ENCODE peak calls at places on chromosomes 7 and 10, in four cellular contexts. H, V, B and K are unnamed samples. For H3K4me1, the result is how much of the 10 kb centered on the place peaks cover.

GRCh38 chr10:50574305-50574704 is 49.5 kb downstream of the SGMS1 start:
- DNase-seq in B (no peak), H (no peak), V (no peak), K (no peak)

GRCh38 chr10:31698169-31698890 is 230.3 kb downstream of the ARHGAP12 start:
- DNase-seq in H (no peak), V (peak), B (no peak), K (no peak)

GRCh38 chr7:137007001-137007725 is 138.7 kb downstream of the CHRM2 start:
- DNase-seq in V (no peak), B (no peak), H (no peak), K (no peak)

GRCh38 chr7:27188666-27189559 is 3.9 kb upstream of the HOXA11 start:
- DNase-seq in B (peak), V (peak), H (no peak), K (no peak)

GRCh38 chr7:100943693-100944092 is 5.6 kb upstream of the MUC3A start:
- DNase-seq in B (no peak), H (no peak), V (no peak), K (no peak)

GRCh38 chr7:155868955-155869783 is 56.9 kb upstream of the SHH start:
- DNase-seq in V (no peak), B (peak), H (no peak), K (no peak)

GRCh38 chr7:50632561-50633413 is 67.6 kb upstream of the DDC start:
- DNase-seq in V (peak), B (peak), H (no peak), K (peak)

GRCh38 chr7:1809601-1810258 is 139.7 kb downstream of the ELFN1 start:
- DNase-seq in H (no peak), B (peak), V (no peak), K (no peak)

GRCh38 chr10:74081192-74081803 is 69.3 kb downstream of the AP3M1 start:
- DNase-seq in V (peak), H (no peak), B (peak), K (peak)

GRCh38 chr7:35697414-35698175 is 2.7 kb upstream of the HERPUD2 start:
- DNase-seq in B (no peak), H (no peak), V (no peak), K (no peak)

GRCh38 chr10:78571286-78571685 is 497.5 kb upstream of the ZMIZ1 start:
- DNase-seq in H (no peak), B (no peak), V (no peak), K (no peak)

GRCh38 chr10:114821293-114821914 is at the start of gene FHIP2A:
- DNase-seq in H (peak), B (peak), V (peak), K (peak)

GRCh38 chr10:80771902-80772555 is 234.3 kb downstream of the SH2D4B start:
- DNase-seq in B (no peak), V (no peak), H (no peak), K (no peak)

GRCh38 chr7:18828333-18829100 is 288.9 kb downstream of the TWIST1 start:
- DNase-seq in V (no peak), H (no peak), B (no peak), K (no peak)

GRCh38 chr7:13628231-13629001 is 361.1 kb downstream of the ETV1 start:
- DNase-seq in B (no peak), V (no peak), H (no peak), K (no peak)

GRCh38 chr7:106190589-106191330 is 78.6 kb upstream of the SYPL1 start:
- DNase-seq in V (no peak), B (no peak), H (no peak), K (no peak)

GRCh38 chr10:11959966-11960365 is 82.6 kb downstream of the UPF2 start:
- DNase-seq in B (no peak), V (no peak), H (no peak), K (no peak)

GRCh38 chr10:8365935-8366911 is 311.7 kb downstream of the GATA3 start:
- DNase-seq in V (no peak), B (no peak), H (no peak), K (peak)

GRCh38 chr10:133006806-133007205 is 64.4 kb upstream of the CFAP46 start:
- DNase-seq in B (no peak), H (no peak), V (no peak), K (no peak)

GRCh38 chr10:91614254-91614624 is 18.6 kb downstream of the PPP1R3C start:
- DNase-seq in H (no peak), V (no peak), B (no peak), K (no peak)

GRCh38 chr10:60649485-60650271 is 128.6 kb upstream of the CDK1 start:
- DNase-seq in B (no peak), V (no peak), H (no peak), K (no peak)

GRCh38 chr10:77463499-77463898 is 174.1 kb downstream of the KCNMA1 start:
- DNase-seq in V (no peak), H (no peak), B (no peak), K (no peak)

GRCh38 chr7:28773423-28774129 is 184.6 kb downstream of the TRIL start:
- DNase-seq in V (peak), B (no peak), H (no peak), K (peak)

GRCh38 chr7:158016171-158017087 is 571.2 kb downstream of the PTPRN2 start:
- DNase-seq in B (peak), H (peak), V (no peak), K (peak)

GRCh38 chr10:94183666-94184264 is 179.0 kb downstream of the NOC3L start:
- DNase-seq in V (no peak), H (no peak), B (no peak), K (no peak)

GRCh38 chr10:12643279-12643678 is 293.9 kb downstream of the CAMK1D start:
- DNase-seq in H (no peak), V (no peak), B (no peak), K (peak)

GRCh38 chr10:133438711-133439273 is 14.4 kb upstream of the SPRN start:
- DNase-seq in V (no peak), H (peak), B (peak), K (peak)

GRCh38 chr10:124181656-124182055 is 88.3 kb upstream of the CHST15 start:
- DNase-seq in H (no peak), B (no peak), V (no peak), K (no peak)

GRCh38 chr7:122682805-122683204 is 16.1 kb downstream of the RNF133 start:
- DNase-seq in B (no peak), V (no peak), H (no peak), K (no peak)

GRCh38 chr10:11403116-11403515 is 208.3 kb downstream of the USP6NL start:
- DNase-seq in V (peak), B (no peak), H (no peak), K (peak)

GRCh38 chr10:61486738-61487396 is 33.7 kb upstream of the TMEM26 start:
- DNase-seq in H (no peak), V (no peak), B (no peak), K (peak)

GRCh38 chr10:2525781-2526180 is 541.6 kb upstream of the PFKP start:
- DNase-seq in V (no peak), H (no peak), B (no peak), K (no peak)

GRCh38 chr7:94642838-94643653 is 12.9 kb downstream of the SGCE start:
- DNase-seq in V (no peak), B (no peak), H (no peak), K (no peak)

GRCh38 chr10:133049639-133050038 is 38.1 kb upstream of the ADGRA1 start:
- DNase-seq in H (no peak), V (no peak), B (no peak), K (no peak)

GRCh38 chr10:14705548-14706234 is 69.0 kb downstream of the FAM107B start:
- DNase-seq in H (no peak), V (no peak), B (no peak), K (no peak)

GRCh38 chr7:76273503-76273902 is 29.0 kb upstream of the HSPB1 start:
- DNase-seq in B (no peak), H (no peak), V (no peak), K (no peak)

DNA sequence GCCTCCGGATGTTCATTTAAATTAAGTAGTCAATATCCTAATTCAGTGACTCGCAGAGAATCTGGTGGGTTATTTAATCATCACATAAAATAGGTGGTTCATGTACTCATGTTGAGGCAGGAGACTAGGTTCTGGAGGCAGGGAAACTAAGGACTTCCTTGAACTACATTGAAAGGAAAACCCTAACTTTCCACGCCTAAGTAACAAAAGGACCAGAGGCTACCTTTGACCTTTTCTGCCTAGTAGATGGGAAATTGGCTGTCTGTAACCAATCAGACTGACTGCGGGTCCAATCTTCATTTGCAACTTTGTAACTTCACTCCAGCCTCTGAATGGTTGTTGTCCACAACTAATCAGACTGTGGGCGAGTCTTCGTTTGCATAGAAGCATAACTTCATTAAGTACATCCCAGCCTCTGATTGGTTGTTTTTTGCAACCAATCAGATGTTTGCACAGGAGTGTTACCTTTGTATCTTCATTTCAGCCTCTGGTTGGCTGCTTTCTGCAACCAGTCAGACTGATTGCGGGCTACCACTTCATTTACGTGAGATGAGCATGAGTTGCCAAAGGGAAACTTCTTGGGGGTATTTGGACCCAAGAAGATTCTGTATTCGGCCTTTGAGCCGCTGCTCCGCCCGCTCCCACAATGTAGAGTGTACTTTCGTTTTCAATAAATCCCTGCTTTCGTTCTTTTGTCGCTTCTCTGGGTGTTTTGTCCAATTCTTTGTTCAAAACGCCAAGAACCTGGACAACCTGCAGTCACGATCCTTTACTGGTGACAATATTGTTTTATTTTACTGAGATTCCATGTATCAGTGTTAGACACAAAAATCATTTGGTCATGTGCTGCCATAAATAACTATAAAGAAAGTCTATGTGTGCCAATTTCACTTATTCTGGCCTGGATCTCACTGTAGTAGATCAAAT is 1.7 kb upstream of the ST7 start:
- DNase-seq in V (peak), H (no peak), B (no peak), K (peak)
- H3K4me3 ChIP-seq in V (peak), H (no peak), B (no peak), K (peak)

DNA sequence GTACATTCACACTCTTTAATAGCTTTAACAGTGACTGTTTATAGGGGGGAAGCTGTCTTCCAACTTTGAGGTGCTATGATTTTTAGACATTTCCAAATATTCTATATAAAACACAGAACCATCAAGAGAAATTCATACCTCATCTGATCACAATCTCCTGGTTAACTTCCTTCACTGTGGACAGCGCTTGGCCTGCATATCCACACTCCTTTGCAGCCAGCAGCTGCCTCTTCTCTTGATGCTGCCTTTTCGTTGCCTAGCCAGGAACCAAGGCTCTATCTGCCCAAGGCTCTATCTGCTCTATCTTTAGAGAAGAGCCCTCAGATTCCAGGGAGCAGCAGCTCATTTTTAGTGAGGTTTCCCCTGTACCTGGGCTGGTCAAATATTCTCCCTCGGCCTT is 252.0 kb downstream of the PTEN start:
- DNase-seq in V (no peak), B (no peak), H (no peak), K (no peak)
- H3K4me1 ChIP-seq in V (under half), B (under half), H (under half), K (under half)

GRCh38 chr7:150977382-150978135 is 562 bp downstream of the KCNH2 start:
- DNase-seq in B (no peak), V (no peak), H (no peak), K (no peak)

GRCh38 chr7:150974468-150975391 is 3.4 kb downstream of the KCNH2 start:
- DNase-seq in V (peak), B (no peak), H (peak), K (peak)

GRCh38 chr7:150973571-150974451 is 4.3 kb downstream of the KCNH2 start:
- DNase-seq in B (no peak), V (peak), H (no peak), K (peak)

GRCh38 chr7:150976529-150977381 is 1.4 kb downstream of the KCNH2 start:
- DNase-seq in H (no peak), B (peak), V (no peak), K (no peak)

DNA sequence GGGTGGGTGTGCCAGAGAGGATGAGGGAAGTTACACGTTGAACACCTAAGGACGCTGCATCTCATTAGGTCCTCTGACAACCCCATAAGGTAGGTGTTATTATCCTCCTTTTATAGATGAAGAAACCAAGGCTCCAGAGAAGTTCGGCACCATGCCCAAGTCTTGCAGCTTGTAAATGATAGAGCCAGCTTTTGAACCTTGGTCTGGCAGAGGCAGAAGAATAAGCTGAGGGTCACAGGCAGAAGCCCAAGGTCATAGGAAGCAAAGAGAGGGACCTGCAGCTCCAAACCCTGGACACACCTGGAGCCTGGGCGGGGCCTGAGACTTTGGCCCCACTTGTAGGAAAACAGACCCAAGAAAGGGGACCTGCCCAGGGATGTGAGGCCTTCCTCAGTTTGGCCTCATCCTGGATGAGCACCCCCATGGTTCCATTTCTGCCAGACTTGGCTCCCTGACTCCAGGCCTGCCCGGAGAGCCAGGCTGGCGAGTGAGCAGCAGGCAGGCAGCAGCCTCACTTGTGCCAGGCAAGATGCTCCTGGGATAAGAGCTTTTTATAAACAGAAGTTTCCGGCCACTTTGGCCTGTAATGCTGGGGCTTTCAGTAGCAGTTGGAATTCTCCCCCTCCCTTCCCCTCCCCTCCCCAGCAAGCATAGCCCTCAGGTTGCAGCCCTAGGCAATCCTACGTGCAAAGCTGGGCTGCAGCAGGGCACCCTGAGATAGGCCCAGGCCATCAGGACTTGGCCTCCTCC is 2.4 kb downstream of the KCNH2 start:
- DNase-seq in V (no peak), H (no peak), B (no peak), K (peak)
- H3K27ac ChIP-seq in V (peak), H (no peak), B (no peak), K (no peak)

GRCh38 chr7:37284805-37285211 is 163.9 kb downstream of the ELMO1 start:
- DNase-seq in H (peak), V (peak), B (peak), K (peak)
- H3K4me3 ChIP-seq in H (no peak), V (no peak), B (no peak), K (no peak)

GRCh38 chr10:104316321-104317099 is 21.8 kb downstream of the ITPRIP start:
- DNase-seq in V (no peak), B (no peak), H (no peak), K (no peak)

GRCh38 chr10:104318096-104318725 is 20.1 kb downstream of the ITPRIP start:
- DNase-seq in H (no peak), B (no peak), V (no peak), K (no peak)

GRCh38 chr10:104315486-104315921 is 22.8 kb downstream of the ITPRIP start:
- DNase-seq in B (no peak), H (no peak), V (no peak), K (no peak)

GRCh38 chr10:104318810-104319684 is 19.2 kb downstream of the ITPRIP start:
- DNase-seq in V (no peak), H (no peak), B (no peak), K (no peak)

DNA sequence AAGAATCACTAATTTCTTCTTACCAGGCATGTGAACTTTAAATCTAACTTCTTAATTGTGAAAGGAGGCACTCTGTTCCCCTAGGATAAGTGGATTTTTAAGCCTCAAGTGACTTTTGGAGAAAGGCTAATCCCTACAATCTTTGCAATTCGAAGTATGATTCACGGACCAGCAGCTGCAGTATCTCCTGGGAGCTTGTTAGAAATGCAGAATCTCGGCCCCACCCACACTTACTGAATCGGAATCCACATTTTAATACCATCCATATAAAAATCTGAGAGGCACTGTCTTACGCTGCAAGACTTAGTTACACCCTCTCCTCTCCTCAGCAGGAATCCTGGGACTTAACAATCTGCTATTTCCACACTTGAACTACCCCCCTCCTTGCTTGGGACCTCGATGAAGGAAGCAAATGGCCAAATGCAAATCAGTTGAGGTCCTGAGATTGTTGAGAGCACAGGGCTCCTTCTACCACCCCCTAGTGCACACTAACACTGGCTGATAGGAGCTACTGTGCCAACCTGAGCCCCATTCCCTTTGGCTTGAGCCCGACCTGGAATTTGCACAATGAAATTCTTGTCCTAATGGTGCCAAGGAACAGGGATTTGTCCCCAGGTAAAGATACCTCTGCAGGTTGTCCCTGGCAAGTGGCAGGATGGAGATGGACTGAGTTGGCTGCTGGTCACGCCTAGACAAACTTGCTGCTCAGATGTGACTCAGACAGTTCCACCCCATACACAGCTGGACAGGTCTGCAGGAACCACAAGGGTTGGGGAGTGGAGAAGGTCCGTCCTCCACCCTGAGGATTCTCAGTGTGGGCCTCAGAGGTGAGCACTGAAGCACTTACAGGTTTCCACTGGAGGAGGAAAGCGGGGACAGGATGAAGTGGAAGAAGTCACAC is 20.8 kb downstream of the ITPRIP start:
- DNase-seq in V (no peak), H (no peak), B (no peak), K (no peak)
- H3K4me1 ChIP-seq in V (under half), H (under half), B (under half), K (under half)

DNA sequence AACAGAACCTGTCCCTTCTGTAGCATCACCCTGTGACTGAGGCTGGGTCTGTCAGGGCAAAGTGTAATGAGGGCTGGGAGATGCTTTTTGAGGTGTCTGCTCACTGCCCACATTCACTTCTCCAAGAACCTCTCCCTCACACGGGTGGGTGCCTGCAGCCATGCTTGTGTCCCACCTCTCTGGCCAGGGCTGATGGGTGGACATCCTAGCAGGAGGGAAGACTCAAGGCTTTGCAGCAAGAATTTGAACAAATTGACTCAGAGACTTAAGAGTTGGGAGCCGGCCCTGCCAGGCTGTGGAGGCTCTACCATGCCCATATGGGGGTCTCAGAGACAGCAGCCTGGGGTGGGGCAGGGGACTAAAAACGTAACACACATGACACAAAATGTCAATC is 33.4 kb downstream of the GOLGA7B start:
- DNase-seq in B (no peak), V (no peak), H (no peak), K (no peak)
- H3K27ac ChIP-seq in B (no peak), V (no peak), H (no peak), K (no peak)

DNA sequence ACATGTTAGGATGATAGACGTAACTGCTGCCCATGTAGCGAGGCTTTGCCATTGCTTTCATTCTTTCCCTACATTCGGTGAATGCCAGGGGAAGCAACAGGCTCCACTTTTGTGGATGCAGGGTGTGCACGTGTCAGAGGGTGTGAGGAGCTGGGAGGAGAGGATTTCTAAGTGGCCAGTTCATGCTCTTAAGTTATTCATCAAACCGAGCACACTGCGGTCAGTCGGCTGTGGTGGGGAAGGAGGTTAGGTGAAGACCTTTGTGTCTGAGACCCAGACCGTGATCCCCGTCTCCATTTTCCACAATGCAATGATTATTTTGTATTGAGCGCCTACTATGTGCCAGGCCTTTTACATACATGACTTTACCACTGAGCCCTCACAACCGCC is 438.6 kb upstream of the GALNT17 start:
- DNase-seq in V (no peak), H (no peak), B (no peak), K (no peak)
- H3K4me3 ChIP-seq in V (peak), H (peak), B (no peak), K (peak)